ENCODE peak calls at places on chromosomes 12 and 14, in six cellular contexts. One of them, this sample, is unnamed. For H3K9me2, the result is how much of the 10 kb centered on the place peaks cover.

GRCh38 chr14:69331206-69331605 is 66.9 kb downstream of the ERH start:
- DNase-seq in PC-9: no peak
- DNase-seq in GM23338: no peak
- DNase-seq in MM.1S: no peak
- DNase-seq in PC-3: no peak
- DNase-seq in HCT116: no peak
- DNase-seq in this sample: no peak

GRCh38 chr12:26029741-26030033 is 71.2 kb downstream of the RASSF8 start:
- DNase-seq in HCT116: no peak
- DNase-seq in PC-9: no peak
- DNase-seq in MM.1S: no peak
- DNase-seq in PC-3: no peak
- DNase-seq in GM23338: no peak
- DNase-seq in this sample: no peak

GRCh38 chr14:79596531-79596930 is 614.8 kb downstream of the DIO2 start:
- DNase-seq in PC-9: no peak
- DNase-seq in HCT116: no peak
- DNase-seq in GM23338: no peak
- DNase-seq in PC-3: peak
- DNase-seq in MM.1S: no peak
- DNase-seq in this sample: peak

GRCh38 chr12:70043490-70044138 is 199.6 kb upstream of the CNOT2 start:
- DNase-seq in GM23338: no peak
- DNase-seq in HCT116: no peak
- DNase-seq in MM.1S: no peak
- DNase-seq in PC-3: peak
- DNase-seq in PC-9: no peak
- DNase-seq in this sample: no peak

GRCh38 chr12:113244015-113244983 is 23.0 kb downstream of the TPCN1 start:
- DNase-seq in HCT116: no peak
- DNase-seq in GM23338: no peak
- DNase-seq in MM.1S: no peak
- DNase-seq in PC-9: no peak
- DNase-seq in PC-3: peak
- DNase-seq in this sample: no peak

GRCh38 chr14:37081220-37081619 is 91.2 kb downstream of the SLC25A21 start:
- DNase-seq in HCT116: peak
- DNase-seq in GM23338: no peak
- DNase-seq in PC-9: peak
- DNase-seq in MM.1S: no peak
- DNase-seq in PC-3: peak
- DNase-seq in this sample: no peak

GRCh38 chr12:1726753-1727152 is 35.9 kb downstream of the ADIPOR2 start:
- DNase-seq in PC-3: no peak
- DNase-seq in PC-9: no peak
- DNase-seq in HCT116: no peak
- DNase-seq in GM23338: no peak
- DNase-seq in MM.1S: no peak
- DNase-seq in this sample: no peak

GRCh38 chr12:49761677-49762467 is 20.5 kb downstream of the TMBIM6 start:
- DNase-seq in PC-3: no peak
- DNase-seq in HCT116: no peak
- DNase-seq in PC-9: no peak
- DNase-seq in GM23338: no peak
- DNase-seq in MM.1S: no peak
- DNase-seq in this sample: no peak

GRCh38 chr12:29895966-29896365 is 112.2 kb upstream of the TMTC1 start:
- DNase-seq in GM23338: peak
- DNase-seq in MM.1S: no peak
- DNase-seq in HCT116: no peak
- DNase-seq in PC-9: no peak
- DNase-seq in PC-3: no peak
- DNase-seq in this sample: no peak

GRCh38 chr12:53122961-53123468 is 19.7 kb downstream of the SOAT2 start:
- DNase-seq in GM23338: no peak
- DNase-seq in PC-9: no peak
- DNase-seq in PC-3: no peak
- DNase-seq in HCT116: no peak
- DNase-seq in MM.1S: no peak
- DNase-seq in this sample: no peak

GRCh38 chr12:99043319-99043914 is 398.3 kb downstream of the APAF1 start:
- DNase-seq in HCT116: peak
- DNase-seq in GM23338: peak
- DNase-seq in PC-9: peak
- DNase-seq in MM.1S: peak
- DNase-seq in PC-3: peak
- DNase-seq in this sample: peak

GRCh38 chr14:63012171-63012570 is 33.1 kb downstream of the KCNH5 start:
- DNase-seq in HCT116: no peak
- DNase-seq in PC-9: no peak
- DNase-seq in GM23338: no peak
- DNase-seq in MM.1S: no peak
- DNase-seq in PC-3: no peak
- DNase-seq in this sample: no peak

GRCh38 chr14:36059531-36059930 is 117.0 kb downstream of the PTCSC3 start:
- DNase-seq in MM.1S: no peak
- DNase-seq in HCT116: no peak
- DNase-seq in PC-9: no peak
- DNase-seq in GM23338: no peak
- DNase-seq in PC-3: no peak
- DNase-seq in this sample: no peak

GRCh38 chr12:106118-106561 is 39.6 kb downstream of the IQSEC3 start:
- DNase-seq in MM.1S: peak
- DNase-seq in GM23338: peak
- DNase-seq in PC-3: no peak
- DNase-seq in PC-9: no peak
- DNase-seq in HCT116: peak
- DNase-seq in this sample: peak

GRCh38 chr12:116979109-116979508 is 68.4 kb downstream of the FBXW8 start:
- DNase-seq in PC-3: no peak
- DNase-seq in GM23338: no peak
- DNase-seq in MM.1S: no peak
- DNase-seq in PC-9: no peak
- DNase-seq in HCT116: no peak
- DNase-seq in this sample: no peak

GRCh38 chr14:47596860-47597259 is 78.5 kb downstream of the MDGA2 start:
- DNase-seq in HCT116: no peak
- DNase-seq in MM.1S: no peak
- DNase-seq in GM23338: no peak
- DNase-seq in PC-3: no peak
- DNase-seq in PC-9: no peak
- DNase-seq in this sample: no peak

GRCh38 chr12:47943492-47944359 is 19.7 kb upstream of the TMEM106C start:
- DNase-seq in PC-3: peak
- DNase-seq in MM.1S: no peak
- DNase-seq in PC-9: no peak
- DNase-seq in HCT116: peak
- DNase-seq in GM23338: no peak
- DNase-seq in this sample: no peak

GRCh38 chr14:63603749-63604277 is 37.9 kb downstream of the WDR89 start:
- DNase-seq in GM23338: no peak
- DNase-seq in HCT116: no peak
- DNase-seq in MM.1S: no peak
- DNase-seq in PC-9: no peak
- DNase-seq in PC-3: no peak
- DNase-seq in this sample: no peak

GRCh38 chr14:32352631-32353030 is 23.5 kb downstream of the AKAP6 start:
- DNase-seq in HCT116: no peak
- DNase-seq in GM23338: no peak
- DNase-seq in PC-3: no peak
- DNase-seq in MM.1S: no peak
- DNase-seq in PC-9: no peak
- DNase-seq in this sample: no peak

GRCh38 chr14:61334197-61334701 is 12.9 kb downstream of the PRKCH start:
- DNase-seq in PC-9: no peak
- DNase-seq in MM.1S: no peak
- DNase-seq in GM23338: peak
- DNase-seq in PC-3: no peak
- DNase-seq in HCT116: no peak
- DNase-seq in this sample: no peak

GRCh38 chr12:39752482-39753147 is 133.0 kb upstream of the ABCD2 start:
- DNase-seq in GM23338: peak
- DNase-seq in MM.1S: peak
- DNase-seq in PC-9: no peak
- DNase-seq in PC-3: no peak
- DNase-seq in HCT116: no peak
- DNase-seq in this sample: no peak

GRCh38 chr12:113180333-113180732 is 4.9 kb downstream of the DDX54 start:
- DNase-seq in HCT116: no peak
- DNase-seq in GM23338: no peak
- DNase-seq in PC-3: no peak
- DNase-seq in MM.1S: no peak
- DNase-seq in PC-9: no peak
- DNase-seq in this sample: no peak

GRCh38 chr14:75280831-75281690 is 2.4 kb downstream of the FOS start:
- DNase-seq in HCT116: no peak
- DNase-seq in PC-3: no peak
- DNase-seq in PC-9: peak
- DNase-seq in GM23338: no peak
- DNase-seq in MM.1S: no peak
- DNase-seq in this sample: peak

GRCh38 chr14:45284802-45285201 is 31.8 kb upstream of the MIS18BP1 start:
- DNase-seq in GM23338: peak
- DNase-seq in PC-9: no peak
- DNase-seq in MM.1S: no peak
- DNase-seq in HCT116: peak
- DNase-seq in PC-3: no peak
- DNase-seq in this sample: no peak

GRCh38 chr12:87323369-87323768 is 705.8 kb downstream of the C12orf50 start:
- DNase-seq in HCT116: no peak
- DNase-seq in MM.1S: no peak
- DNase-seq in GM23338: no peak
- DNase-seq in PC-3: peak
- DNase-seq in PC-9: no peak
- DNase-seq in this sample: no peak

GRCh38 chr12:132282031-132282949 is 47.1 kb downstream of the GALNT9 start:
- DNase-seq in GM23338: no peak
- DNase-seq in HCT116: no peak
- DNase-seq in MM.1S: no peak
- DNase-seq in PC-9: no peak
- DNase-seq in PC-3: no peak
- DNase-seq in this sample: no peak

GRCh38 chr12:93552427-93552826 is 20.0 kb upstream of the SOCS2 start:
- DNase-seq in MM.1S: no peak
- DNase-seq in HCT116: no peak
- DNase-seq in PC-3: no peak
- DNase-seq in PC-9: no peak
- DNase-seq in GM23338: no peak
- DNase-seq in this sample: no peak

GRCh38 chr12:42481368-42481767 is 108.2 kb downstream of the PRICKLE1 start:
- DNase-seq in MM.1S: no peak
- DNase-seq in PC-3: no peak
- DNase-seq in HCT116: no peak
- DNase-seq in GM23338: peak
- DNase-seq in PC-9: no peak
- DNase-seq in this sample: no peak

GRCh38 chr12:42482086-42482819 is 107.3 kb downstream of the PRICKLE1 start:
- DNase-seq in GM23338: no peak
- DNase-seq in PC-3: peak
- DNase-seq in MM.1S: no peak
- DNase-seq in HCT116: no peak
- DNase-seq in PC-9: no peak
- DNase-seq in this sample: peak

GRCh38 chr12:42483534-42483857 is 106.0 kb downstream of the PRICKLE1 start:
- DNase-seq in MM.1S: no peak
- DNase-seq in HCT116: no peak
- DNase-seq in PC-9: no peak
- DNase-seq in GM23338: no peak
- DNase-seq in PC-3: peak
- DNase-seq in this sample: peak

GRCh38 chr12:42484996-42485395 is 104.5 kb downstream of the PRICKLE1 start:
- DNase-seq in MM.1S: peak
- DNase-seq in PC-9: no peak
- DNase-seq in HCT116: no peak
- DNase-seq in GM23338: peak
- DNase-seq in PC-3: no peak
- DNase-seq in this sample: no peak

GRCh38 chr12:42482820-42483533 is 106.6 kb downstream of the PRICKLE1 start:
- DNase-seq in HCT116: no peak
- DNase-seq in GM23338: peak
- DNase-seq in MM.1S: peak
- DNase-seq in PC-9: no peak
- DNase-seq in PC-3: peak
- DNase-seq in this sample: peak
- TF ChIP-seq EZH2 in HCT116: no peak
- TF ChIP-seq EZH2 in GM23338: no peak
- TF ChIP-seq EZH2 in MM.1S: no peak
- TF ChIP-seq EZH2 in PC-9: no peak
- TF ChIP-seq EZH2 in PC-3: no peak
- TF ChIP-seq EZH2 in this sample: no peak

GRCh38 chr12:3420693-3421092 is 70.3 kb upstream of the PRMT8 start:
- DNase-seq in PC-3: no peak
- DNase-seq in HCT116: no peak
- DNase-seq in MM.1S: no peak
- DNase-seq in GM23338: peak
- DNase-seq in PC-9: no peak
- DNase-seq in this sample: no peak
- H3K9me2 ChIP-seq in PC-3: under half
- H3K9me2 ChIP-seq in HCT116: under half
- H3K9me2 ChIP-seq in MM.1S: under half
- H3K9me2 ChIP-seq in GM23338: under half
- H3K9me2 ChIP-seq in PC-9: under half
- H3K9me2 ChIP-seq in this sample: under half

GRCh38 chr12:68416826-68417225 is 84.7 kb upstream of the MDM1 start:
- DNase-seq in HCT116: no peak
- DNase-seq in GM23338: no peak
- DNase-seq in MM.1S: no peak
- DNase-seq in PC-9: no peak
- DNase-seq in PC-3: peak
- DNase-seq in this sample: no peak
- TF ChIP-seq CTCF in HCT116: no peak
- TF ChIP-seq CTCF in GM23338: no peak
- TF ChIP-seq CTCF in MM.1S: no peak
- TF ChIP-seq CTCF in PC-9: no peak
- TF ChIP-seq CTCF in PC-3: no peak
- TF ChIP-seq CTCF in this sample: no peak

GRCh38 chr14:77140343-77140936 is 1.2 kb downstream of the ZDHHC22 start:
- DNase-seq in HCT116: no peak
- DNase-seq in MM.1S: no peak
- DNase-seq in GM23338: no peak
- DNase-seq in PC-3: no peak
- DNase-seq in PC-9: no peak
- DNase-seq in this sample: no peak

GRCh38 chr14:77140937-77141591 is 527 bp downstream of the ZDHHC22 start:
- DNase-seq in MM.1S: no peak
- DNase-seq in HCT116: no peak
- DNase-seq in GM23338: peak
- DNase-seq in PC-9: no peak
- DNase-seq in PC-3: peak
- DNase-seq in this sample: peak

GRCh38 chr14:77141592-77142288 is at the start of gene ZDHHC22:
- DNase-seq in PC-3: no peak
- DNase-seq in MM.1S: no peak
- DNase-seq in PC-9: no peak
- DNase-seq in HCT116: no peak
- DNase-seq in GM23338: peak
- DNase-seq in this sample: no peak

GRCh38 chr14:77139022-77139421 is 2.6 kb downstream of the ZDHHC22 start:
- DNase-seq in MM.1S: no peak
- DNase-seq in HCT116: no peak
- DNase-seq in PC-9: no peak
- DNase-seq in GM23338: no peak
- DNase-seq in PC-3: no peak
- DNase-seq in this sample: no peak

GRCh38 chr14:77139540-77140342 is 1.9 kb downstream of the ZDHHC22 start:
- DNase-seq in HCT116: peak
- DNase-seq in GM23338: peak
- DNase-seq in PC-9: no peak
- DNase-seq in MM.1S: no peak
- DNase-seq in PC-3: peak
- DNase-seq in this sample: peak
- TF ChIP-seq EZH2 in HCT116: no peak
- TF ChIP-seq EZH2 in GM23338: no peak
- TF ChIP-seq EZH2 in PC-9: no peak
- TF ChIP-seq EZH2 in MM.1S: no peak
- TF ChIP-seq EZH2 in PC-3: no peak
- TF ChIP-seq EZH2 in this sample: no peak

This sample was measured in hepatocyte.